ENCODE peak calls at places on chromosomes 11 and 22, in six cellular contexts. T is pancreas; Q is HCT116; K is mucosa of descending colon; W is RWPE2; Y is CD4-positive, CD25-positive, alpha-beta regulatory T cell. R is an unnamed sample.

GRCh38 chr11:104120493-104121200 is 43.3 kb downstream of the PDGFD start:
- ATAC-seq in T (peak; percentile 53), Q (peak; percentile 22), K (no peak), W (no peak), Y (no peak), R (no peak)

GRCh38 chr11:69249641-69250502 is 44.1 kb upstream of the MYEOV start:
- ATAC-seq in T (no peak), Q (no peak), K (peak; percentile 72), W (no peak), Y (no peak), R (no peak)

GRCh38 chr11:71458146-71459070 is 5.4 kb downstream of the NADSYN1 start:
- ATAC-seq in T (no peak), Q (no peak), K (no peak), W (peak; percentile 53), Y (no peak), R (peak; percentile 94)

GRCh38 chr11:75204012-75204674 is 36.4 kb upstream of the TPBGL start:
- ATAC-seq in T (no peak), Q (no peak), K (no peak), W (no peak), Y (no peak), R (no peak)

GRCh38 chr22:46250035-46250782 is at the start of gene CDPF1:
- ATAC-seq in T (peak; percentile 99), Q (peak; percentile 95), K (peak; percentile 98), W (peak; percentile 96), Y (peak; percentile 91), R (peak; percentile 94)

GRCh38 chr11:62556872-62557631 is 10.4 kb upstream of the AHNAK start:
- ATAC-seq in T (no peak), Q (no peak), K (no peak), W (no peak), Y (no peak), R (no peak)

GRCh38 chr22:19605508-19606331 is 81.5 kb upstream of the CLDN5 start:
- ATAC-seq in T (no peak), Q (no peak), K (no peak), W (no peak), Y (no peak), R (no peak)

GRCh38 chr11:73072935-73073481 is 69.1 kb downstream of the FCHSD2 start:
- ATAC-seq in T (peak; percentile 93), Q (no peak), K (peak; percentile 99), W (peak; percentile 84), Y (no peak), R (peak; percentile 64)

GRCh38 chr11:67253872-67254624 is 12.2 kb upstream of the GRK2 start:
- ATAC-seq in T (no peak), Q (no peak), K (peak; percentile 44), W (no peak), Y (peak; percentile 4), R (peak; percentile 88)

GRCh38 chr11:110076388-110076965 is 16.7 kb upstream of the ZC3H12C start:
- ATAC-seq in T (no peak), Q (no peak), K (peak; percentile 89), W (peak; percentile 83), Y (no peak), R (peak; percentile 72)

GRCh38 chr11:7538023-7538422 is 24.2 kb downstream of the PPFIBP2 start:
- ATAC-seq in T (peak; percentile 34), Q (no peak), K (peak; percentile 5), W (no peak), Y (no peak), R (peak; percentile 50)

GRCh38 chr11:94831529-94831928 is 63.4 kb downstream of the AMOTL1 start:
- ATAC-seq in T (no peak), Q (no peak), K (no peak), W (no peak), Y (no peak), R (no peak)

GRCh38 chr11:67732045-67732787 is 57.8 kb upstream of the ALDH3B2 start:
- ATAC-seq in T (peak; percentile 55), Q (peak; percentile 91), K (no peak), W (peak; percentile 33), Y (peak; percentile 81), R (no peak)

GRCh38 chr11:133206313-133207005 is 325.8 kb downstream of the OPCML start:
- ATAC-seq in T (no peak), Q (no peak), K (no peak), W (no peak), Y (no peak), R (no peak)

GRCh38 chr11:33725496-33725895 is 10.7 kb downstream of the CD59 start:
- ATAC-seq in T (no peak), Q (no peak), K (no peak), W (no peak), Y (no peak), R (no peak)

GRCh38 chr11:15850992-15851615 is 505.2 kb downstream of the SOX6 start:
- ATAC-seq in T (no peak), Q (no peak), K (no peak), W (no peak), Y (no peak), R (no peak)

GRCh38 chr22:38085056-38085455 is 1.1 kb upstream of the SLC16A8 start:
- ATAC-seq in T (no peak), Q (no peak), K (no peak), W (no peak), Y (no peak), R (no peak)

GRCh38 chr11:2929511-2929879 is 275 bp upstream of the PHLDA2 start:
- ATAC-seq in T (peak; percentile 67), Q (peak; percentile 52), K (peak; percentile 69), W (peak; percentile 44), Y (no peak), R (peak; percentile 59)

GRCh38 chr11:111531156-111531555 is 9.4 kb upstream of the LAYN start:
- ATAC-seq in T (no peak), Q (no peak), K (no peak), W (peak; percentile 48), Y (no peak), R (peak; percentile 78)

GRCh38 chr11:122686106-122686505 is 30.6 kb downstream of the UBASH3B start:
- ATAC-seq in T (no peak), Q (no peak), K (no peak), W (no peak), Y (no peak), R (peak; percentile 87)

GRCh38 chr11:2100361-2101170 is 38.6 kb downstream of the IGF2 start:
- ATAC-seq in T (peak; percentile 26), Q (no peak), K (peak; percentile 27), W (no peak), Y (no peak), R (no peak)

GRCh38 chr11:103662880-103663279 is 373.6 kb upstream of the DDI1 start:
- ATAC-seq in T (peak; percentile 34), Q (no peak), K (peak; percentile 55), W (no peak), Y (no peak), R (peak; percentile 37)

GRCh38 chr11:113373306-113373705 is 14.3 kb upstream of the ANKK1 start:
- ATAC-seq in T (no peak), Q (no peak), K (no peak), W (peak; percentile 71), Y (no peak), R (peak; percentile 92)

GRCh38 chr11:116887909-116888556 is 50.6 kb upstream of the APOA1 start:
- ATAC-seq in T (no peak), Q (no peak), K (no peak), W (no peak), Y (no peak), R (no peak)

GRCh38 chr11:134244593-134244992 is 8.6 kb downstream of the THYN1 start:
- ATAC-seq in T (peak; percentile 65), Q (peak; percentile 87), K (peak; percentile 57), W (peak; percentile 69), Y (no peak), R (peak; percentile 45)

GRCh38 chr11:114171257-114172054 is 111.9 kb downstream of the ZBTB16 start:
- ATAC-seq in T (peak; percentile 66), Q (no peak), K (peak; percentile 44), W (no peak), Y (no peak), R (peak; percentile 40)

GRCh38 chr22:35458547-35459422 is 58.8 kb downstream of the MCM5 start:
- ATAC-seq in T (no peak), Q (no peak), K (no peak), W (peak; percentile 45), Y (no peak), R (peak; percentile 34)

GRCh38 chr22:17780116-17780740 is 6.0 kb upstream of the BID start:
- ATAC-seq in T (no peak), Q (no peak), K (no peak), W (no peak), Y (no peak), R (no peak)

GRCh38 chr22:37090920-37091688 is 18.4 kb downstream of the TMPRSS6 start:
- ATAC-seq in T (no peak), Q (no peak), K (no peak), W (no peak), Y (no peak), R (no peak)

GRCh38 chr22:43126506-43127165 is 16.1 kb downstream of the BIK start:
- ATAC-seq in T (peak; percentile 72), Q (peak; percentile 84), K (peak; percentile 64), W (peak; percentile 94), Y (no peak), R (peak; percentile 81)

GRCh38 chr11:65308281-65308891 is 6.3 kb upstream of the CDC42EP2 start:
- ATAC-seq in T (peak; percentile 40), Q (peak; percentile 24), K (peak; percentile 61), W (peak; percentile 28), Y (peak; percentile 43), R (peak; percentile 34)

GRCh38 chr11:21612326-21612725 is 580.6 kb upstream of the ANO5 start:
- ATAC-seq in T (no peak), Q (no peak), K (no peak), W (no peak), Y (no peak), R (no peak)

GRCh38 chr22:20654343-20655208 is 119.3 kb upstream of the SERPIND1 start:
- ATAC-seq in T (no peak), Q (no peak), K (no peak), W (no peak), Y (no peak), R (no peak)

GRCh38 chr11:107969219-107969618 is 39.5 kb upstream of the CUL5 start:
- ATAC-seq in T (no peak), Q (peak; percentile 83), K (no peak), W (no peak), Y (no peak), R (no peak)

GRCh38 chr22:43562843-43563242 is 151.0 kb downstream of the MPPED1 start:
- ATAC-seq in T (no peak), Q (no peak), K (no peak), W (no peak), Y (no peak), R (peak; percentile 79)

GRCh38 chr22:26902401-26903029 is 245.1 kb downstream of the MIAT start:
- ATAC-seq in T (no peak), Q (no peak), K (no peak), W (no peak), Y (no peak), R (no peak)

GRCh38 chr11:100727410-100727809 is 40.3 kb downstream of the ARHGAP42 start:
- ATAC-seq in T (no peak), Q (no peak), K (no peak), W (no peak), Y (no peak), R (no peak)

R was measured in esophagus mucosa.